ENCODE peak calls at places on chromosomes 7 and 10, in five cellular contexts. One of them, this sample, is unnamed.

GRCh38 chr10:58486821-58487220 is 25.9 kb upstream of the BICC1 start:
- DNase-seq in adrenal gland: no peak
- DNase-seq in HCT116: no peak
- DNase-seq in thoracic aorta: no peak
- DNase-seq in testis: no peak
- DNase-seq in this sample: no peak

GRCh38 chr10:2210083-2210482 is 472.8 kb upstream of the ADARB2 start:
- DNase-seq in adrenal gland: no peak
- DNase-seq in HCT116: no peak
- DNase-seq in thoracic aorta: no peak
- DNase-seq in testis: no peak
- DNase-seq in this sample: no peak

GRCh38 chr7:130277763-130278643 is 11.3 kb downstream of the CPA2 start:
- DNase-seq in adrenal gland: peak
- DNase-seq in HCT116: peak
- DNase-seq in thoracic aorta: no peak
- DNase-seq in testis: peak
- DNase-seq in this sample: peak

GRCh38 chr10:104327745-104328635 is 10.3 kb downstream of the ITPRIP start:
- DNase-seq in adrenal gland: peak
- DNase-seq in HCT116: no peak
- DNase-seq in thoracic aorta: no peak
- DNase-seq in testis: peak
- DNase-seq in this sample: peak

GRCh38 chr7:93828260-93828659 is 62.3 kb downstream of the TFPI2 start:
- DNase-seq in adrenal gland: no peak
- DNase-seq in HCT116: no peak
- DNase-seq in thoracic aorta: no peak
- DNase-seq in testis: no peak
- DNase-seq in this sample: no peak

GRCh38 chr10:34194259-34194658 is 620.8 kb downstream of the PARD3 start:
- DNase-seq in adrenal gland: no peak
- DNase-seq in HCT116: no peak
- DNase-seq in thoracic aorta: no peak
- DNase-seq in testis: peak
- DNase-seq in this sample: no peak

GRCh38 chr7:105084581-105084980 is 70.6 kb downstream of the KMT2E start:
- DNase-seq in adrenal gland: no peak
- DNase-seq in HCT116: no peak
- DNase-seq in thoracic aorta: no peak
- DNase-seq in testis: no peak
- DNase-seq in this sample: no peak

GRCh38 chr10:44848211-44848610 is 62.9 kb upstream of the TMEM72 start:
- DNase-seq in adrenal gland: no peak
- DNase-seq in HCT116: no peak
- DNase-seq in thoracic aorta: no peak
- DNase-seq in testis: no peak
- DNase-seq in this sample: no peak

GRCh38 chr10:42544945-42545344 is 93.4 kb downstream of the ZNF33B start:
- DNase-seq in adrenal gland: no peak
- DNase-seq in HCT116: no peak
- DNase-seq in thoracic aorta: no peak
- DNase-seq in testis: no peak
- DNase-seq in this sample: no peak

GRCh38 chr7:99409814-99410213 is 1.0 kb downstream of the BUD31 start:
- DNase-seq in adrenal gland: no peak
- DNase-seq in HCT116: no peak
- DNase-seq in thoracic aorta: no peak
- DNase-seq in testis: no peak
- DNase-seq in this sample: no peak

GRCh38 chr7:108423089-108423989 is 32.9 kb downstream of the NRCAM start:
- DNase-seq in adrenal gland: no peak
- DNase-seq in HCT116: no peak
- DNase-seq in thoracic aorta: no peak
- DNase-seq in testis: no peak
- DNase-seq in this sample: no peak

GRCh38 chr10:35433851-35434426 is 97.6 kb downstream of the CCNY start:
- DNase-seq in adrenal gland: no peak
- DNase-seq in HCT116: no peak
- DNase-seq in thoracic aorta: no peak
- DNase-seq in testis: no peak
- DNase-seq in this sample: no peak

GRCh38 chr10:120480065-120480600 is 23.1 kb downstream of the PLPP4 start:
- DNase-seq in adrenal gland: no peak
- DNase-seq in HCT116: no peak
- DNase-seq in thoracic aorta: no peak
- DNase-seq in testis: no peak
- DNase-seq in this sample: no peak

GRCh38 chr10:125149278-125150047 is 10.9 kb downstream of the CTBP2 start:
- DNase-seq in adrenal gland: peak
- DNase-seq in HCT116: peak
- DNase-seq in thoracic aorta: peak
- DNase-seq in testis: peak
- DNase-seq in this sample: peak

GRCh38 chr7:33485746-33486491 is 356.6 kb downstream of the BBS9 start:
- DNase-seq in adrenal gland: no peak
- DNase-seq in HCT116: no peak
- DNase-seq in thoracic aorta: no peak
- DNase-seq in testis: no peak
- DNase-seq in this sample: no peak

GRCh38 chr10:11898372-11899066 is 75.4 kb downstream of the PROSER2 start:
- DNase-seq in adrenal gland: no peak
- DNase-seq in HCT116: peak
- DNase-seq in thoracic aorta: no peak
- DNase-seq in testis: no peak
- DNase-seq in this sample: no peak

GRCh38 chr10:101229275-101230184 is at the start of gene LBX1:
- DNase-seq in adrenal gland: no peak
- DNase-seq in HCT116: no peak
- DNase-seq in thoracic aorta: no peak
- DNase-seq in testis: no peak
- DNase-seq in this sample: no peak

GRCh38 chr7:6447589-6448210 is at the start of gene DAGLB:
- DNase-seq in adrenal gland: peak
- DNase-seq in HCT116: peak
- DNase-seq in thoracic aorta: peak
- DNase-seq in testis: peak
- DNase-seq in this sample: peak
- TF ChIP-seq CTCF in adrenal gland: no peak
- TF ChIP-seq CTCF in HCT116: no peak
- TF ChIP-seq CTCF in thoracic aorta: no peak
- TF ChIP-seq CTCF in testis: no peak
- TF ChIP-seq CTCF in this sample: no peak

GRCh38 chr10:99369551-99369950 is 40.4 kb downstream of the CNNM1 start:
- DNase-seq in adrenal gland: no peak
- DNase-seq in HCT116: no peak
- DNase-seq in thoracic aorta: no peak
- DNase-seq in testis: no peak
- DNase-seq in this sample: no peak
- H3K27ac ChIP-seq in adrenal gland: no peak
- H3K27ac ChIP-seq in HCT116: no peak
- H3K27ac ChIP-seq in thoracic aorta: no peak
- H3K27ac ChIP-seq in testis: no peak
- H3K27ac ChIP-seq in this sample: no peak

GRCh38 chr10:24853661-24854060 is 98.7 kb downstream of the PRTFDC1 start:
- DNase-seq in adrenal gland: no peak
- DNase-seq in HCT116: no peak
- DNase-seq in thoracic aorta: no peak
- DNase-seq in testis: no peak
- DNase-seq in this sample: no peak
- TF ChIP-seq CTCF in adrenal gland: no peak
- TF ChIP-seq CTCF in HCT116: no peak
- TF ChIP-seq CTCF in thoracic aorta: no peak
- TF ChIP-seq CTCF in testis: no peak
- TF ChIP-seq CTCF in this sample: no peak

GRCh38 chr7:9240016-9240415 is 806.6 kb downstream of the NXPH1 start:
- DNase-seq in adrenal gland: no peak
- DNase-seq in HCT116: no peak
- DNase-seq in thoracic aorta: no peak
- DNase-seq in testis: no peak
- DNase-seq in this sample: no peak

GRCh38 chr7:9241826-9242225 is 808.4 kb downstream of the NXPH1 start:
- DNase-seq in adrenal gland: no peak
- DNase-seq in HCT116: no peak
- DNase-seq in thoracic aorta: no peak
- DNase-seq in testis: no peak
- DNase-seq in this sample: no peak

GRCh38 chr7:9242604-9243003 is 809.2 kb downstream of the NXPH1 start:
- DNase-seq in adrenal gland: no peak
- DNase-seq in HCT116: no peak
- DNase-seq in thoracic aorta: no peak
- DNase-seq in testis: no peak
- DNase-seq in this sample: no peak
- H3K27ac ChIP-seq in adrenal gland: no peak
- H3K27ac ChIP-seq in HCT116: no peak
- H3K27ac ChIP-seq in thoracic aorta: no peak
- H3K27ac ChIP-seq in testis: no peak
- H3K27ac ChIP-seq in this sample: no peak

GRCh38 chr10:23657677-23658076 is 218.8 kb downstream of the OTUD1 start:
- DNase-seq in adrenal gland: no peak
- DNase-seq in HCT116: no peak
- DNase-seq in thoracic aorta: no peak
- DNase-seq in testis: no peak
- DNase-seq in this sample: no peak

DNA sequence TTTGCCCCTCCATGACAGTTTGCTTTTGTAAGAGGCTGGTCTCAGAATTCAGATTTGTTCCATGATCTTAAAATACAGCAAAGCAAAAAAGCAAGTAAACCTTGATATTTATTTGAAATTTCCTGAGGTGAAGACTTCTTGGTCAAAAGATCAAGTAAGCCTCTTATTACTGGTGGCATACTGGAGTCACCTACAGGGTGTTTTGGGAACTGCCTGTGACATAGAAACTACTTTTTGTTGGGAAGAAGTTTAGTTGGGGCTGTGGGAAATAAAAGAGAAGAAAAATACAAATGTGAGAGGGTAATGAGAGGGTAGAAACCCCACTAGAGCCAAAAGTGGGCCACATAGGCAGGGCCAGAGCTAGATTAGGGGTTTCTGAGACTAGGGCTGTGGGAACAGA is 217.9 kb downstream of the OTUD1 start:
- DNase-seq in adrenal gland: no peak
- DNase-seq in HCT116: no peak
- DNase-seq in thoracic aorta: no peak
- DNase-seq in testis: peak
- DNase-seq in this sample: no peak
- TF ChIP-seq CTCF in adrenal gland: peak
- TF ChIP-seq CTCF in HCT116: peak
- TF ChIP-seq CTCF in thoracic aorta: peak
- TF ChIP-seq CTCF in testis: peak
- TF ChIP-seq CTCF in this sample: no peak

GRCh38 chr10:112379635-112380296 is 5.8 kb downstream of the ACSL5 start:
- DNase-seq in adrenal gland: no peak
- DNase-seq in HCT116: peak
- DNase-seq in thoracic aorta: no peak
- DNase-seq in testis: no peak
- DNase-seq in this sample: no peak
- H3K27ac ChIP-seq in adrenal gland: no peak
- H3K27ac ChIP-seq in HCT116: peak
- H3K27ac ChIP-seq in thoracic aorta: no peak
- H3K27ac ChIP-seq in testis: no peak
- H3K27ac ChIP-seq in this sample: no peak

GRCh38 chr10:132787253-132788179 is 1.6 kb upstream of the NKX6-2 start:
- DNase-seq in adrenal gland: no peak
- DNase-seq in HCT116: no peak
- DNase-seq in thoracic aorta: no peak
- DNase-seq in testis: no peak
- DNase-seq in this sample: no peak

GRCh38 chr10:132788831-132789219 is 2.9 kb upstream of the NKX6-2 start:
- DNase-seq in adrenal gland: no peak
- DNase-seq in HCT116: no peak
- DNase-seq in thoracic aorta: no peak
- DNase-seq in testis: no peak
- DNase-seq in this sample: no peak

GRCh38 chr10:132786529-132787252 is 744 bp upstream of the NKX6-2 start:
- DNase-seq in adrenal gland: no peak
- DNase-seq in HCT116: no peak
- DNase-seq in thoracic aorta: no peak
- DNase-seq in testis: no peak
- DNase-seq in this sample: no peak

GRCh38 chr10:132789659-132790148 is 3.8 kb upstream of the NKX6-2 start:
- DNase-seq in adrenal gland: no peak
- DNase-seq in HCT116: no peak
- DNase-seq in thoracic aorta: no peak
- DNase-seq in testis: no peak
- DNase-seq in this sample: no peak

DNA sequence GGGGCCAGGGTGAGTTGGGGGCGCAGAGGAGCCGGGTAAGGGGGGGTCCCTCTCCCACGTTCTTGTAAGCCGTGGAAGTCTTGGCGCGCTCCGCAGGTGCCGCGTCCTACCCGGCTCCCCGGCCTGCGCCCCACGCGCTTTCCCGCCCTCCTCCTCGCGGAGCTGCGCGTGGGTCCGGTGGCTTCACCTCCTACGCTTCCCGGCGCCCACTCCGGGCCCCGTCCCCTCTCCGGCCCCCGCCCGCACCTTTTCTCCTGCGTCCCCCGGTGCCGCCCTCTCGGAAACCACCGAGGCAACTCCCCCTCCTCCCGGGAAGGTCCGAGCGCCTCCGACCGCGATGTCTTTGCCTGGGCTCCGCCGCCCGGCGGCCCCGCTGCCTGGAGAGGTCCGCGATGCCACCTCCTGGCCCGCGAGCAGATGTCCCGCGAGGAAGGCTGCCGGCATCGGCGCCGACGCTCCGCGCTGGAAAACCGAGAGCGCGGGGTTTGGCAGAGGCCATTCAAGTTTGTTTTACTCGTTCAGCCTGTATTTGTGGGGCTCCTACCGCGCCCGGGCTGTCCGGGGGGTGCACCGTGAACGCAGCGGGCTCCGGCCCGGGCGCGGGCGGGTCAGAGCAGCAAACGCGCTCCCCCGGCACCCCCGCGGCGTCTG is 2.4 kb upstream of the NKX6-2 start:
- DNase-seq in adrenal gland: no peak
- DNase-seq in HCT116: no peak
- DNase-seq in thoracic aorta: no peak
- DNase-seq in testis: peak
- DNase-seq in this sample: no peak
- TF ChIP-seq CTCF in adrenal gland: no peak
- TF ChIP-seq CTCF in HCT116: no peak
- TF ChIP-seq CTCF in thoracic aorta: no peak
- TF ChIP-seq CTCF in testis: no peak
- TF ChIP-seq CTCF in this sample: no peak

This sample was measured in ovary.